ENCODE peak calls at places on chromosomes 12 and 14, in six cellular contexts. F is EL; M is kidney epithelial cell; L is cardiac muscle cell; A is body of pancreas; T is Jurkat, Clone E6-1. S is an unnamed sample.

GRCh38 chr12:53500119-53500775 is 836 bp upstream of the TARBP2 start:
- DNase-seq in F (peak; percentile 63), M (no peak), L (peak; percentile 95), A (peak; percentile 66), T (no peak), S (no peak)

GRCh38 chr12:132230381-132230780 is 86.1 kb downstream of the NOC4L start:
- DNase-seq in F (no peak), M (no peak), L (no peak), A (no peak), T (no peak), S (no peak)

GRCh38 chr12:32261638-32262037 is 137.7 kb upstream of the FGD4 start:
- DNase-seq in F (no peak), M (no peak), L (peak; percentile 19), A (no peak), T (peak; percentile 44), S (no peak)

GRCh38 chr14:56137842-56138241 is 19.6 kb downstream of the PELI2 start:
- DNase-seq in F (no peak), M (no peak), L (no peak), A (peak; percentile 64), T (peak; percentile 60), S (no peak)

GRCh38 chr12:24997970-24998582 is 49.2 kb upstream of the BCAT1 start:
- DNase-seq in F (peak; percentile 67), M (no peak), L (peak; percentile 62), A (no peak), T (no peak), S (peak; percentile 59)

GRCh38 chr14:90107789-90108188 is 46.0 kb downstream of the KCNK13 start:
- DNase-seq in F (no peak), M (no peak), L (no peak), A (no peak), T (no peak), S (no peak)

GRCh38 chr12:128813883-128814282 is 9.9 kb downstream of the SLC15A4 start:
- DNase-seq in F (peak; percentile 13), M (no peak), L (no peak), A (no peak), T (no peak), S (no peak)

GRCh38 chr12:94049718-94050117 is 98.7 kb upstream of the PLXNC1 start:
- DNase-seq in F (no peak), M (no peak), L (no peak), A (no peak), T (no peak), S (no peak)

GRCh38 chr12:113862570-113863454 is 103.3 kb downstream of the RBM19 start:
- DNase-seq in F (peak; percentile 89), M (peak; percentile 63), L (peak; percentile 88), A (no peak), T (peak; percentile 34), S (peak; percentile 64)

GRCh38 chr14:63508033-63508432 is 35.1 kb downstream of the PPP2R5E start:
- DNase-seq in F (no peak), M (no peak), L (no peak), A (no peak), T (no peak), S (no peak)

GRCh38 chr12:79360936-79361335 is 329.8 kb downstream of the PAWR start:
- DNase-seq in F (no peak), M (no peak), L (no peak), A (peak; percentile 20), T (no peak), S (no peak)

GRCh38 chr12:10207136-10207535 is 5.5 kb upstream of the GABARAPL1 start:
- DNase-seq in F (no peak), M (no peak), L (peak; percentile 22), A (no peak), T (no peak), S (no peak)

GRCh38 chr14:50335989-50336391 is 23.9 kb downstream of the DMAC2L start:
- DNase-seq in F (peak; percentile 27), M (no peak), L (peak; percentile 71), A (peak; percentile 26), T (no peak), S (peak; percentile 33)

GRCh38 chr12:97899956-97900355 is 437.4 kb downstream of the RMST start:
- DNase-seq in F (no peak), M (no peak), L (no peak), A (no peak), T (no peak), S (no peak)

GRCh38 chr14:22131749-22132476 is 457.1 kb downstream of the DAD1 start:
- DNase-seq in F (peak; percentile 18), M (no peak), L (no peak), A (no peak), T (no peak), S (no peak)

GRCh38 chr14:64717870-64718269 is 13.6 kb downstream of the PLEKHG3 start:
- DNase-seq in F (no peak), M (no peak), L (no peak), A (peak; percentile 80), T (no peak), S (no peak)

GRCh38 chr12:32987526-32987925 is 90.9 kb upstream of the PKP2 start:
- DNase-seq in F (no peak), M (no peak), L (no peak), A (no peak), T (no peak), S (no peak)

GRCh38 chr12:9648701-9649531 is 20.6 kb upstream of the CLEC2D start:
- DNase-seq in F (no peak), M (no peak), L (no peak), A (no peak), T (peak; percentile 27), S (no peak)

GRCh38 chr12:131229426-131230339 is 276.0 kb downstream of the ADGRD1 start:
- DNase-seq in F (no peak), M (no peak), L (no peak), A (no peak), T (no peak), S (no peak)